ENCODE peak calls at places on chromosome 19, in five cellular contexts. One of them, this sample, is unnamed.

GRCh38 chr19:34096020-34096915 is 76.0 kb upstream of the LSM14A start:
- DNase-seq in cardiac fibroblast: peak; percentile 73
- DNase-seq in AG04450: peak; percentile 11
- DNase-seq in GM23338: peak; percentile 83
- DNase-seq in head of caudate nucleus: peak; percentile 34
- DNase-seq in this sample: no peak

GRCh38 chr19:17183858-17184271 is 31.3 kb upstream of the USE1 start:
- DNase-seq in GM23338: no peak
- DNase-seq in head of caudate nucleus: no peak
- DNase-seq in AG04450: no peak
- DNase-seq in cardiac fibroblast: no peak
- DNase-seq in this sample: no peak

GRCh38 chr19:13165091-13165997 is 15.1 kb downstream of the IER2 start:
- DNase-seq in AG04450: no peak
- DNase-seq in GM23338: peak; percentile 47
- DNase-seq in head of caudate nucleus: no peak
- DNase-seq in cardiac fibroblast: peak; percentile 50
- DNase-seq in this sample: no peak

GRCh38 chr19:50332264-50333038 is 3.3 kb upstream of the KCNC3 start:
- DNase-seq in AG04450: no peak
- DNase-seq in head of caudate nucleus: no peak
- DNase-seq in GM23338: peak; percentile 86
- DNase-seq in cardiac fibroblast: no peak
- DNase-seq in this sample: no peak

GRCh38 chr19:32498641-32499200 is 82.3 kb upstream of the PDCD5 start:
- DNase-seq in head of caudate nucleus: no peak
- DNase-seq in GM23338: no peak
- DNase-seq in AG04450: no peak
- DNase-seq in cardiac fibroblast: no peak
- DNase-seq in this sample: no peak

GRCh38 chr19:12834976-12835757 is 788 bp upstream of the RTBDN start:
- DNase-seq in cardiac fibroblast: peak; percentile 24
- DNase-seq in AG04450: no peak
- DNase-seq in head of caudate nucleus: peak; percentile 28
- DNase-seq in GM23338: peak; percentile 90
- DNase-seq in this sample: no peak

GRCh38 chr19:35955881-35956634 is 19.9 kb downstream of the LRFN3 start:
- DNase-seq in cardiac fibroblast: no peak
- DNase-seq in head of caudate nucleus: no peak
- DNase-seq in AG04450: no peak
- DNase-seq in GM23338: no peak
- DNase-seq in this sample: no peak

GRCh38 chr19:19642506-19643157 is 825 bp downstream of the GMIP start:
- DNase-seq in cardiac fibroblast: peak; percentile 9
- DNase-seq in head of caudate nucleus: no peak
- DNase-seq in AG04450: no peak
- DNase-seq in GM23338: no peak
- DNase-seq in this sample: no peak

GRCh38 chr19:17871878-17872250 is at the start of gene SLC5A5:
- DNase-seq in GM23338: peak; percentile 42
- DNase-seq in cardiac fibroblast: no peak
- DNase-seq in head of caudate nucleus: no peak
- DNase-seq in AG04450: no peak
- DNase-seq in this sample: no peak

GRCh38 chr19:5430237-5430636 is 25.0 kb upstream of the ZNRF4 start:
- DNase-seq in AG04450: no peak
- DNase-seq in cardiac fibroblast: no peak
- DNase-seq in GM23338: peak; percentile 73
- DNase-seq in head of caudate nucleus: no peak
- DNase-seq in this sample: no peak

GRCh38 chr19:45160870-45161714 is at the start of gene NKPD1:
- DNase-seq in cardiac fibroblast: no peak
- DNase-seq in head of caudate nucleus: no peak
- DNase-seq in GM23338: peak; percentile 62
- DNase-seq in AG04450: no peak
- DNase-seq in this sample: no peak

GRCh38 chr19:58571575-58571947 is 1.6 kb downstream of the MZF1 start:
- DNase-seq in cardiac fibroblast: no peak
- DNase-seq in head of caudate nucleus: no peak
- DNase-seq in AG04450: no peak
- DNase-seq in GM23338: no peak
- DNase-seq in this sample: no peak